ENCODE peak calls at places on chromosomes 13 and 19, in four cellular contexts. Q is SK-N-SH, K is HepG2, D is astrocyte. U is an unnamed sample.

GRCh38 chr19:44960906-44961734 is 5.9 kb downstream of the CLPTM1 start:
- DNase-seq in Q (no peak), K (no peak), D (no peak), U (no peak)

GRCh38 chr19:12052571-12053169 is at the start of gene ZNF878:
- DNase-seq in K (peak), Q (peak), D (peak), U (peak)

GRCh38 chr19:940591-941291 is 14.9 kb downstream of the ARID3A start:
- DNase-seq in K (no peak), D (peak), Q (peak), U (peak)

GRCh38 chr19:48415395-48415794 is 21.9 kb downstream of the GRIN2D start:
- DNase-seq in D (peak), K (peak), Q (peak), U (peak)

GRCh38 chr13:102870677-102871415 is 25.0 kb downstream of the ERCC5 start:
- DNase-seq in K (peak), Q (peak), D (peak), U (peak)

GRCh38 chr13:80742027-80742426 is 401.1 kb upstream of the SPRY2 start:
- DNase-seq in D (no peak), Q (no peak), K (no peak), U (no peak)

GRCh38 chr19:658916-659839 is 3.8 kb downstream of the RNF126 start:
- DNase-seq in D (peak), K (no peak), Q (no peak), U (no peak)

GRCh38 chr13:40060318-40061007 is 405.0 kb downstream of the COG6 start:
- DNase-seq in K (no peak), Q (no peak), D (peak), U (no peak)

GRCh38 chr13:49214917-49215376 is 5.2 kb upstream of the MLNR start:
- DNase-seq in Q (no peak), K (peak), D (no peak), U (peak)

GRCh38 chr13:114008964-114009589 is 35.2 kb upstream of the C13orf46 start:
- DNase-seq in D (no peak), Q (no peak), K (no peak), U (no peak)

GRCh38 chr19:18119243-18120105 is 21.9 kb downstream of the MAST3 start:
- DNase-seq in K (no peak), D (no peak), Q (no peak), U (no peak)

GRCh38 chr19:50703915-50704548 is 15.6 kb downstream of the SHANK1 start:
- DNase-seq in D (no peak), Q (no peak), K (peak), U (no peak)

GRCh38 chr13:37179646-37180045 is 74.2 kb upstream of the CSNK1A1L start:
- DNase-seq in D (peak), Q (no peak), K (no peak), U (no peak)

GRCh38 chr13:110711778-110712070 is 1.8 kb upstream of the ING1 start:
- DNase-seq in Q (no peak), K (peak), D (no peak), U (peak)

GRCh38 chr13:98471895-98472294 is 105.0 kb downstream of the STK24 start:
- DNase-seq in Q (no peak), D (no peak), K (no peak), U (no peak)

GRCh38 chr13:37141011-37141410 is 35.5 kb upstream of the CSNK1A1L start:
- DNase-seq in K (no peak), Q (no peak), D (peak), U (no peak)

GRCh38 chr13:101917833-101918755 is 465.6 kb downstream of the ITGBL1 start:
- DNase-seq in K (no peak), Q (peak), D (no peak), U (no peak)

GRCh38 chr19:18883530-18884304 is 12.2 kb downstream of the CERS1 start:
- DNase-seq in D (no peak), Q (no peak), K (no peak), U (peak)

GRCh38 chr19:48969276-48970138 is 4.4 kb downstream of the FTL start:
- DNase-seq in D (no peak), K (no peak), Q (no peak), U (no peak)

GRCh38 chr13:78596701-78597550 is 6.4 kb downstream of the POU4F1 start:
- DNase-seq in Q (no peak), D (no peak), K (no peak), U (no peak)

GRCh38 chr13:23876265-23876664 is 12.9 kb downstream of the MIPEP start:
- DNase-seq in Q (peak), K (no peak), D (no peak), U (no peak)

GRCh38 chr13:44969858-44970484 is 19.3 kb downstream of the NUFIP1 start:
- DNase-seq in K (peak), D (peak), Q (peak), U (no peak)

GRCh38 chr13:35393886-35394285 is 82.6 kb downstream of the MAB21L1 start:
- DNase-seq in K (no peak), D (no peak), Q (no peak), U (no peak)

GRCh38 chr19:677201-677600 is 1.0 kb downstream of the FSTL3 start:
- DNase-seq in Q (peak), K (peak), D (peak), U (peak)

GRCh38 chr13:109785892-109786450 is 412 bp downstream of the IRS2 start:
- DNase-seq in D (no peak), K (no peak), Q (peak), U (no peak)

GRCh38 chr13:102707465-102707864 is 12.6 kb upstream of the METTL21C start:
- DNase-seq in Q (peak), K (no peak), D (peak), U (no peak)

GRCh38 chr13:75486146-75486545 is 4.2 kb upstream of the TBC1D4 start:
- DNase-seq in K (peak), D (peak), Q (no peak), U (no peak)

GRCh38 chr13:91557328-91557727 is 158.9 kb downstream of the GPC5 start:
- DNase-seq in D (no peak), Q (no peak), K (no peak), U (no peak)

GRCh38 chr13:58397596-58398387 is 766.2 kb downstream of the PCDH17 start:
- DNase-seq in D (no peak), K (no peak), Q (no peak), U (no peak)

GRCh38 chr19:52398091-52398461 is 427 bp downstream of the ZNF528 start:
- DNase-seq in Q (peak), D (no peak), K (peak), U (peak)

GRCh38 chr13:46182491-46182877 is 507 bp upstream of the LCP1 start:
- DNase-seq in Q (no peak), K (no peak), D (no peak), U (no peak)

GRCh38 chr19:49696865-49697264 is 5.9 kb downstream of the CPT1C start:
- DNase-seq in Q (no peak), K (no peak), D (no peak), U (no peak)

GRCh38 chr13:52845334-52845761 is 3.1 kb downstream of the PCDH8 start:
- DNase-seq in D (no peak), K (no peak), Q (peak), U (no peak)

DNA sequence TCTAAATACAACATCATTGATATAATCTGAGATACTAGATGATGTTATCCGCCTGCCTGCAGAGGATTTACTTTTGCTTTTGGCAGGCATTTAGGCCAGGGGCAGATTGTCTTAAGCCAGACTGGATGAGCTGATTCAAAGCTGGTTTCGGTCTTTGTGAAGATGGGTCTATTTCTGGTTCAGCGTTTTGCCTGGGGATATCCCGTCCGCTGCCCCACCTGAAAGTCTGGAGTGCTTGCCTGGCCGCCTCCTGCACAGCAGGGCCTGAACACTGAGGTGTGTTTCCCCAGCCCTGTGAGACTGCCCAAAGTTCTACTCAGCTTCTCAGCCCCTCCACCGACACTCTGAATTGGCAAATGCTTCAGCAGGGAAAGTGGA is 149.7 kb downstream of the KATNAL1 start:
- DNase-seq in Q (no peak), K (no peak), D (no peak), U (no peak)
- H3K4me3 ChIP-seq in Q (no peak), K (no peak), D (no peak), U (no peak)

GRCh38 chr19:6516018-6516658 is 14.0 kb upstream of the TUBB4A start:
- DNase-seq in Q (peak), D (peak), K (peak), U (peak)

GRCh38 chr19:6519289-6519688 is 11.5 kb upstream of the TNFSF9 start:
- DNase-seq in Q (no peak), K (no peak), D (peak), U (no peak)

GRCh38 chr19:6521718-6522646 is 8.8 kb upstream of the TNFSF9 start:
- DNase-seq in Q (no peak), D (no peak), K (no peak), U (no peak)

GRCh38 chr19:6514926-6515325 is 12.8 kb upstream of the TUBB4A start:
- DNase-seq in D (no peak), Q (no peak), K (no peak), U (no peak)

DNA sequence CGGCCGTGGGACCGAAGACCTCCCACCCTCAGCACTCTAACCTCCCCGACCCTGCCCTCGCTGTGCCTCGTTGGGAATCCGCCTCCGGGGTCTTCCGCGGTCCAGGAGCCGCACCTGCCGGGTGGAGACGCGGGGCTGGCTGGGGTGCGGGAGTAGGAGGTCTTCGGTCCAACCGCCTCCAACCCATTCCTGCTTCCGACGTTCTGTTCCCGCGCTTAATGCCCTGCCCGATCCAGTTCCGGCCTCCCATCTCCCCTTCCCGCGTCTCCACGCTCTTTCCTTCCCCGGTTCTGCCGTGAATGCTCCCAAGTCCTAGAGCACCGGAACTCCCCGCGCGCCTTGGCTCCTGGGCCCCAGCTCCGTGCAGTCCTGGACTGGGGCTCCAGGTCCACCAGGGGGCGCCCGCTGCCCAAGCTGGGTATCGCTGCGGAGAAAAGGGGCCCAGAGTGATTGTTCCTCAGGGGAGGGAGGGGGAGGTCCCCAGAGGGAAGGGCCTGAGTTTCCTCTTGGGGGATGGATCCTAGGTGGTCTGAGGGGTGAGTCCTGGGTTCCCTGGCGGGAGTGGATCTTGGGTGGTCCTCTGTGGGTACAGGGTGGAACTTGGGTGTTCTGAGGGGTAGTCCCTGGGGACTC is 14.1 kb upstream of the TNFSF9 start:
- DNase-seq in Q (peak), D (peak), K (peak), U (peak)
- H3K9ac ChIP-seq in Q (peak), D (peak), K (peak), U (peak)

GRCh38 chr19:9156304-9156703 is 16.1 kb downstream of the ZNF317 start:
- DNase-seq in D (no peak), Q (no peak), K (no peak), U (no peak)

GRCh38 chr19:9165256-9165655 is 13.5 kb upstream of the OR7D2 start:
- DNase-seq in Q (no peak), D (no peak), K (no peak), U (no peak)

GRCh38 chr19:9155591-9155990 is 15.4 kb downstream of the ZNF317 start:
- DNase-seq in Q (no peak), K (no peak), D (no peak), U (no peak)

GRCh38 chr19:9159891-9160290 is 18.9 kb upstream of the OR7D2 start:
- DNase-seq in Q (no peak), K (no peak), D (no peak), U (no peak)

DNA sequence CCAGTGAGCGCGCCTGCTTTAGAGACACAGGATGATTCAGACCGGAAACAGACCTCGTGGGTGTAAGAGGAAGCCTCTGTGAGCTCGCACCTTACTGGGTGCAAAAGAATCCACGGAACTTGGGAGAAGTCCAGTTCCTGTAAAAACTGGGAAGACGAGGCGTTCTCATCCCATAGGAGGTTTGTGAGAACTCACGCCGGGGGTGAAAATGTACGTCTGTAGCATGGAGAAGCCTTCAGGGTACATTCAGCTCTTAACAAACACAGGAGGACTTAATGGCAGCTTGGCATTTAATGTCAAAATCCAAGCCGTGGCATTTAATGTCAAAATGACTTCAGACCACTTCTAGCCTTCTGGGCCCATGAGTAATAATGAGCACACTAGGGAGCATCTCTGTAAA is 17.4 kb upstream of the OR7D2 start:
- DNase-seq in D (no peak), K (no peak), Q (no peak), U (no peak)
- H3K27ac ChIP-seq in D (no peak), K (no peak), Q (no peak), U (no peak)

DNA sequence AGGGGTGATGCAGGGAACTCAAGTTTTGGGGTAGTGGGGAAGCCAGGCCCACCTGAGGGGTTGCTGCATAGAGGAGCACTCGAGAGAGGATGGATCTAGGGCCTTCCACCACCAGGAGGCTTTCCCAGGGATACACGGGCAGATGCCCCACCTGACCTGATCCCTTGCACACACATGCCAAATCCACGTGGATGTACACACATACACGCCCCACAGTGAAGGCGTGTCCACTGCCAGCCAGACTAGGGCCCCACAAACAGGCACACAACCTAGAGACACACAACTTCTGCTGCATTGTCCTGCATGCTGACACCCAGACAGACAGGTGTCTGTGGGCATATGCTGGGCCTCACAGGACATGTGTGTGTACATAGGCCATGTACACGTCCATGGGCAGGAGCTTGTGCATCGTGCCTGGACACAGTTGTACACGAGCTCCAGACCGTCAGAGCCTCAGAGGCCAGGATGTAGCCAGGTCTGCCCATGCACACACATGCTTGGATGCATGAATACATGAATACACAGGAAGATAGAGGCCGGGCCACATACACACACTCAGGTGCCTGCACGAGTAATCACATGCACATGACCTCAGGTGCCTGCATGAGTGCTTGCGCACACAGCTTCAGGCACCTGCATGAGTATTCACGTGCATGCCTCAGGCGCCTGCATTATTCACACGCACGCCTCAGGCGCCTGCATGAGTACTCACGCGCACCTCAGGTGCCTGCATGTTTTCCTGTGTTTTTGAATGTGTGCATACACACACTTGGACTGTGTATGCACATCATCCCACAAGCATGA is 8.9 kb downstream of the CCDC97 start:
- DNase-seq in K (no peak), D (no peak), Q (no peak), U (no peak)
- H3K4me3 ChIP-seq in K (no peak), D (no peak), Q (no peak), U (no peak)

GRCh38 chr13:38350114-38350617 is 515 bp downstream of the UFM1 start:
- DNase-seq in Q (peak), D (peak), K (peak), U (peak)
- H3K9ac ChIP-seq in Q (peak), D (peak), K (peak), U (peak)

GRCh38 chr19:55485439-55486011 is 537 bp downstream of the NAT14 start:
- DNase-seq in K (no peak), Q (no peak), D (no peak), U (no peak)

GRCh38 chr19:55484571-55485438 is at the start of gene NAT14:
- DNase-seq in K (peak), Q (peak), D (no peak), U (no peak)

GRCh38 chr19:55482128-55482961 is 2.6 kb upstream of the NAT14 start:
- DNase-seq in D (no peak), Q (no peak), K (no peak), U (no peak)

GRCh38 chr19:55482967-55483671 is 1.9 kb upstream of the NAT14 start:
- DNase-seq in K (no peak), D (no peak), Q (no peak), U (no peak)

GRCh38 chr19:55483681-55484361 is 1.2 kb upstream of the NAT14 start:
- DNase-seq in Q (no peak), K (no peak), D (no peak), U (no peak)
- H3K27ac ChIP-seq in Q (peak), K (no peak), D (no peak), U (no peak)

GRCh38 chr19:7676854-7677253 is at the start of gene MCEMP1:
- DNase-seq in D (no peak), K (no peak), Q (no peak), U (no peak)
- H3K4me3 ChIP-seq in D (no peak), K (no peak), Q (no peak), U (no peak)

GRCh38 chr19:7349961-7350711 is 1.4 kb downstream of the ARHGEF18 start:
- DNase-seq in D (no peak), Q (no peak), K (no peak), U (no peak)

GRCh38 chr19:7349231-7349591 is 474 bp downstream of the ARHGEF18 start:
- DNase-seq in K (no peak), Q (no peak), D (no peak), U (no peak)

GRCh38 chr19:7346488-7346971 is 2.2 kb upstream of the ARHGEF18 start:
- DNase-seq in Q (no peak), D (no peak), K (peak), U (no peak)

GRCh38 chr19:7351861-7352260 is 3.1 kb downstream of the ARHGEF18 start:
- DNase-seq in D (no peak), K (no peak), Q (no peak), U (no peak)

DNA sequence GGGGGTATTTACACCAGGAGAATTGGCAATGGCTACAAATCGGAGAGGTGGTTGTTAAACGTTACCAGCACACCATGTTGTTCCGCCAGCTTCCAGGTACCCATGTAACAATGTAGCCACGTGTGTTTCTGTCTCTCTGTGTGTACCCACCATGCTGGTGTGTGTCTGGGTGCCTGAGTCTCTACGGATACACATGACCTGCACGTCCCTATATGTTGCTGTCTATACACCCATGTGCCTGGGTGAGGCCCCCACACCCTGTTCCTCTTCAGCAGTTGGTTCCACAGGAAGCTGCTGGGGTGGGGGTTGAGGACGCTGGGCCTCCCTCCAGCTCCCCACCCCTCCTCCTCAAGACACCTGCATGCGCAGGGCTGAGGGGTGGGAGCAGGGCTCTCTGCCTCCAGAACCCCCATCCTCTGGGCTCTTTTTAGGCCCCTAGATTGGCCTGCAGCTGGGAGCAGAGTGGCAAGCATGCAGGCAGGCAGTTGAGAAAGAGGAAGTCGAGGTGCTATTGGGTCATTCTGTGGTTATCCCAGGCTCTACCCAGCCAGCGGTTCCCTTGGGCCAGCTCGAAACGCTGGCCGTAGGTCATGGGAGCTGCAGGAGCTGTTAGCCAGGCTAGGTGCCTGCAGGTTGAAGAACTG is at the start of gene ARHGEF18:
- DNase-seq in Q (no peak), D (no peak), K (no peak), U (no peak)
- H3K9ac ChIP-seq in Q (no peak), D (no peak), K (no peak), U (no peak)